ENCODE peak calls at places on chromosomes 13 and 19, in eight cellular contexts. E, H, Q, F, G, L, K and C are unnamed samples.
A peak's percentile ranks its signal among the peaks of the same experiment; 100 is the strongest.

GRCh38 chr19:5067666-5068065 is 98.8 kb downstream of the KDM4B start:
- DNase-seq in F (no peak), Q (no peak), K (no peak), G (no peak), H (no peak), E (no peak), L (no peak), C (no peak)

GRCh38 chr19:45591004-45591637 is 6.5 kb upstream of the OPA3 start:
- DNase-seq in E (peak; percentile 80), G (peak; percentile 88), Q (no peak), H (no peak), K (no peak), F (peak; percentile 62), L (no peak), C (peak; percentile 37)

GRCh38 chr19:21023901-21024300 is 3.4 kb downstream of the ZNF430 start:
- DNase-seq in L (no peak), H (peak; percentile 9), E (no peak), G (no peak), Q (no peak), F (no peak), K (peak; percentile 51), C (no peak)

GRCh38 chr19:50252111-50252886 is 48.9 kb downstream of the MYH14 start:
- DNase-seq in F (no peak), Q (peak; percentile 34), E (no peak), H (no peak), G (peak; percentile 69), L (no peak), K (no peak), C (no peak)

GRCh38 chr13:29858231-29858630 is 7.8 kb upstream of the UBL3 start:
- DNase-seq in Q (no peak), L (no peak), H (no peak), K (no peak), G (no peak), F (no peak), E (no peak), C (no peak)

GRCh38 chr13:95704510-95704909 is 27.6 kb downstream of the DNAJC3 start:
- DNase-seq in E (peak; percentile 13), F (no peak), Q (peak; percentile 23), G (peak; percentile 57), K (no peak), H (no peak), L (no peak), C (no peak)

GRCh38 chr13:31122143-31122542 is 39.6 kb downstream of the HSPH1 start:
- DNase-seq in E (no peak), G (no peak), L (no peak), Q (no peak), H (no peak), F (no peak), K (no peak), C (no peak)

GRCh38 chr13:91879360-91879759 is 480.9 kb downstream of the GPC5 start:
- DNase-seq in G (no peak), L (no peak), Q (no peak), F (no peak), E (no peak), H (no peak), K (no peak), C (no peak)

GRCh38 chr13:73610799-73611592 is 523.2 kb downstream of the KLF12 start:
- DNase-seq in H (no peak), L (no peak), K (peak; percentile 79), G (no peak), Q (no peak), E (no peak), F (no peak), C (no peak)

GRCh38 chr13:73603646-73604045 is 530.6 kb downstream of the KLF12 start:
- DNase-seq in G (no peak), L (no peak), E (no peak), Q (no peak), K (no peak), H (no peak), F (no peak), C (no peak)

GRCh38 chr13:73607489-73608156 is 526.6 kb downstream of the KLF12 start:
- DNase-seq in F (no peak), G (no peak), H (no peak), L (no peak), Q (no peak), K (no peak), E (no peak), C (no peak)

GRCh38 chr13:73608157-73608516 is 526.1 kb downstream of the KLF12 start:
- DNase-seq in E (no peak), L (no peak), F (no peak), Q (no peak), H (no peak), G (no peak), K (no peak), C (no peak)

DNA sequence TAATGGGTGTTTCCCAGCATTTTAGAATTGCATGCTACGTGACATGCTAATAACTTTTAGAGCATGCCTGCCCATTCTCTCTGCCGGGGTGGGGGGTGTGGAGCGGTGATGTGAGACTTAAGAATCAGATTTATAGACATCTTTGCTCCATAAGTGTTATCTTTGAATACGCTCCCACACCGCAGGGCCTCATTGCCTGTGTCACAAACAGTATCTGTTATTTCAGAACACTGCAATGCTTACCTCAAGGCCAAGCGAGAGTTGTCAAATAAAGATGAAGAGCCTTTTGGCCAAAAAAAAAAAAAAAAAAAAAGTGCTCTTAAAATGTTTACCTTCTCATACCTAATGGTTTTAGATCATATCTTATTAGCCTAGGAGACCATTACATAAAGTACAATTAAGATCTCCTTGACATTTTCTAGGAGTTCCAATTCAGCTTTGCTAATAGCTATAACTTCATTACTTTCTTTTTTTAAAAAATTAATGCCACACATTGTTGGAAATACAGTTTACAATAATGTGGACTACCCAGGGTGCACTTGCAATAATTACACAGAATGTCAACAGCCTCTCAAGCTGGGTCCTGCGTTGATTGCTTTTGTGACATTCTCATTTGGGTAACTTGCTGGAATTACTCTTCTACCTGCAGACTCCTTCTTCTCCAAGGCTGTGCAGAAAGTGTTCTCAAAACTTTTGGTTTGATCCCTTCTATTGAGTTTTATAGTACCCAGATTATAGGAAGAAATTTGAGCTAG is 525.3 kb downstream of the KLF12 start:
- DNase-seq in G (no peak), H (no peak), F (no peak), L (no peak), Q (no peak), K (no peak), E (no peak), C (no peak)
- H3K27ac ChIP-seq in G (no peak overlapping the region), H (no peak overlapping the region), F (no peak overlapping the region), L (no peak overlapping the region), Q (no peak overlapping the region), K (peak overlapping the region; percentile 74), E (no peak overlapping the region), C (no peak overlapping the region)

GRCh38 chr19:16167055-16167454 is 6.3 kb downstream of the CIB3 start:
- DNase-seq in G (no peak), F (no peak), Q (no peak), L (no peak), H (no peak), K (no peak), E (no peak), C (no peak)

GRCh38 chr19:16170134-16170533 is 3.2 kb downstream of the CIB3 start:
- DNase-seq in F (no peak), H (no peak), L (no peak), Q (no peak), K (no peak), G (no peak), E (no peak), C (no peak)

GRCh38 chr19:16164222-16164890 is 9.0 kb downstream of the CIB3 start:
- DNase-seq in K (no peak), F (no peak), H (no peak), G (no peak), L (no peak), Q (no peak), E (no peak), C (no peak)

GRCh38 chr19:16168465-16169081 is 4.8 kb downstream of the CIB3 start:
- DNase-seq in H (peak; percentile 15), G (peak; percentile 13), K (no peak), L (no peak), E (no peak), F (no peak), Q (peak; percentile 53), C (no peak)

GRCh38 chr19:16166417-16166816 is 6.9 kb downstream of the CIB3 start:
- DNase-seq in L (no peak), G (no peak), E (no peak), Q (no peak), H (no peak), K (no peak), F (no peak), C (no peak)
- H3K27ac ChIP-seq in L (no peak overlapping the region), G (no peak overlapping the region), E (no peak overlapping the region), Q (no peak overlapping the region), H (no peak overlapping the region), K (no peak overlapping the region), F (no peak overlapping the region), C (no peak overlapping the region)

DNA sequence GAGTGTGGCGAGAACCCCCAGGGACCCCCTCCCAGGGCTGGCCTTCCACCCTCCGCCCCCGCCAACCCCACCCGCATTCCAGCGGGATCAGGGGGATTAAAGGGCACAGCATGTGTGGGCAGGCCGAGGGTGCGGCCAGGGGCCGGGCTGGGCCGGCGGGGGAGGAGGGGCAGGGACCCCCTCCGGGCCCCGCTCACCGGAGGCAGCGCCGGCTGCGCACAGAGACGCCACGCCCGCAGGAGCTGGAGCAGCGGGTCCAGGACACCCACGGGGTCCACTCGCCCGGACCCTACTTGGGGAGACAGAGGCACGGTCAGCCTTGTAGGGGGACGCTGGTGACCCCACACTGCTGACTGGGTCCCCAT is 2.4 kb downstream of the ADAMTSL5 start:
- DNase-seq in F (no peak), L (no peak), G (no peak), K (no peak), Q (no peak), E (no peak), H (no peak), C (no peak)
- H3K27ac ChIP-seq in F (no peak overlapping the region), L (peak overlapping the region; percentile 66), G (no peak overlapping the region), K (no peak overlapping the region), Q (no peak overlapping the region), E (no peak overlapping the region), H (peak overlapping the region; percentile 90), C (no peak overlapping the region)

GRCh38 chr13:97366172-97366688 is 67.7 kb upstream of the RAP2A start:
- DNase-seq in F (no peak), L (no peak), Q (no peak), E (no peak), H (no peak), G (no peak), K (no peak), C (no peak)

GRCh38 chr13:97367016-97367415 is 67.0 kb upstream of the RAP2A start:
- DNase-seq in L (no peak), Q (peak; percentile 55), F (no peak), K (no peak), E (no peak), H (no peak), G (no peak), C (no peak)

GRCh38 chr13:97371486-97372109 is 62.4 kb upstream of the RAP2A start:
- DNase-seq in Q (no peak), H (no peak), E (no peak), F (no peak), L (no peak), K (no peak), G (no peak), C (no peak)

GRCh38 chr13:97367427-97367826 is 66.5 kb upstream of the RAP2A start:
- DNase-seq in G (peak; percentile 26), Q (peak; percentile 75), F (no peak), E (no peak), L (peak; percentile 50), H (peak; percentile 13), K (no peak), C (no peak)

DNA sequence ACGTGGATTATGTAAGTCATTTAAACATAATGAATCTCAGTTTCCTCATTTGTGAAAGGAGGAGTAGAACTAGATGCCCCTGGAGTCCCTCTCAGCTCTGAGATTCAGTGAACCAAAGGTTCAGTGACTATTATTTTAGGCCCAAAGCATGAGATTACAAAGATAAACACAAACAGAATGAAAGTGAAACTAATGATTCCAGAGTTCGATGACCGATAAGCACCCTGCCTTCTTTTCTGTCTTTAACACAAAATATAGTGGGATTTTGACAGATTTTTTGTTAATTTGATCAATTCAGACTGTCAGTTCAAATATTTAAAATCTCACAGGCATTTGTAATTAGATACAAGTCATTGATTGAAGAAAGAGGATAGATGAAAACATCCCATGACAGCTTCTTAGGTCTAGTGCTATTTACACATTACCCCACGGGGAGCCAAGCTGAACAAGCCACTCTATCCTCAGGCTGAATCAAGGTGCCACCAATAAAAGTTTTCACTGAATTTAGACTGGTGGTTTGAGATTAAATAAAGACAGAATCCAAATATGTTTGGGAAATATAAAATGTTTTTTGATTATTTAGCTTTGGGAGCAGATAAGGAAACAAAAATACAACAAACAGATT is 64.6 kb upstream of the RAP2A start:
- DNase-seq in E (no peak), G (no peak), H (peak; percentile 20), L (no peak), Q (no peak), F (no peak), K (no peak), C (no peak)
- H3K27ac ChIP-seq in E (peak overlapping the region; percentile 33), G (no peak overlapping the region), H (no peak overlapping the region), L (peak overlapping the region; percentile 46), Q (no peak overlapping the region), F (no peak overlapping the region), K (no peak overlapping the region), C (peak overlapping the region; percentile 49)